ENCODE peak calls at places on chromosomes 7 and 10, in nine cellular contexts. One of them, this sample, is unnamed.

GRCh38 chr10:44383749-44384600 is 922 bp downstream of the CXCL12 start:
- DNase-seq in CD4-positive, alpha-beta memory T cell: no peak
- DNase-seq in ovary: peak; percentile 49
- DNase-seq in psoas muscle: peak; percentile 81
- DNase-seq in small intestine: no peak
- DNase-seq in mammary epithelial cell: peak; percentile 21
- DNase-seq in transverse colon: no peak
- DNase-seq in GM23248: peak; percentile 79
- DNase-seq in Caco-2: no peak
- DNase-seq in this sample: no peak

GRCh38 chr10:116948530-116948870 is 56.5 kb downstream of the SHTN1 start:
- DNase-seq in psoas muscle: no peak
- DNase-seq in CD4-positive, alpha-beta memory T cell: no peak
- DNase-seq in ovary: no peak
- DNase-seq in GM23248: no peak
- DNase-seq in mammary epithelial cell: no peak
- DNase-seq in Caco-2: no peak
- DNase-seq in small intestine: no peak
- DNase-seq in transverse colon: no peak
- DNase-seq in this sample: no peak

GRCh38 chr7:65946895-65947294 is 35.1 kb downstream of the GUSB start:
- DNase-seq in CD4-positive, alpha-beta memory T cell: no peak
- DNase-seq in GM23248: peak; percentile 59
- DNase-seq in mammary epithelial cell: peak; percentile 31
- DNase-seq in Caco-2: no peak
- DNase-seq in small intestine: peak; percentile 11
- DNase-seq in ovary: peak; percentile 55
- DNase-seq in transverse colon: peak; percentile 25
- DNase-seq in psoas muscle: no peak
- DNase-seq in this sample: no peak

GRCh38 chr7:27764109-27764508 is 24.1 kb downstream of the TAX1BP1 start:
- DNase-seq in small intestine: no peak
- DNase-seq in CD4-positive, alpha-beta memory T cell: no peak
- DNase-seq in mammary epithelial cell: no peak
- DNase-seq in ovary: no peak
- DNase-seq in psoas muscle: no peak
- DNase-seq in GM23248: no peak
- DNase-seq in transverse colon: no peak
- DNase-seq in Caco-2: no peak
- DNase-seq in this sample: no peak

GRCh38 chr7:99504281-99504602 is 220 bp upstream of the ZKSCAN5 start:
- DNase-seq in transverse colon: no peak
- DNase-seq in mammary epithelial cell: no peak
- DNase-seq in GM23248: no peak
- DNase-seq in Caco-2: no peak
- DNase-seq in psoas muscle: no peak
- DNase-seq in small intestine: no peak
- DNase-seq in CD4-positive, alpha-beta memory T cell: no peak
- DNase-seq in ovary: no peak
- DNase-seq in this sample: no peak

GRCh38 chr7:130201796-130202195 is 3.4 kb downstream of the TMEM209 start:
- DNase-seq in ovary: peak; percentile 26
- DNase-seq in small intestine: peak; percentile 95
- DNase-seq in CD4-positive, alpha-beta memory T cell: no peak
- DNase-seq in mammary epithelial cell: no peak
- DNase-seq in GM23248: no peak
- DNase-seq in transverse colon: peak; percentile 83
- DNase-seq in Caco-2: no peak
- DNase-seq in psoas muscle: no peak
- DNase-seq in this sample: no peak

GRCh38 chr7:36079446-36080025 is 73.5 kb upstream of the EEPD1 start:
- DNase-seq in psoas muscle: no peak
- DNase-seq in ovary: no peak
- DNase-seq in mammary epithelial cell: no peak
- DNase-seq in Caco-2: no peak
- DNase-seq in CD4-positive, alpha-beta memory T cell: no peak
- DNase-seq in transverse colon: no peak
- DNase-seq in GM23248: peak; percentile 21
- DNase-seq in small intestine: peak; percentile 86
- DNase-seq in this sample: no peak

GRCh38 chr10:96648297-96648696 is 61.5 kb upstream of the TM9SF3 start:
- DNase-seq in small intestine: no peak
- DNase-seq in mammary epithelial cell: no peak
- DNase-seq in psoas muscle: no peak
- DNase-seq in transverse colon: no peak
- DNase-seq in GM23248: no peak
- DNase-seq in ovary: no peak
- DNase-seq in Caco-2: no peak
- DNase-seq in CD4-positive, alpha-beta memory T cell: no peak
- DNase-seq in this sample: no peak

GRCh38 chr10:88318803-88319202 is 264.3 kb downstream of the RNLS start:
- DNase-seq in GM23248: peak; percentile 2
- DNase-seq in mammary epithelial cell: peak; percentile 15
- DNase-seq in Caco-2: no peak
- DNase-seq in CD4-positive, alpha-beta memory T cell: peak; percentile 16
- DNase-seq in psoas muscle: no peak
- DNase-seq in transverse colon: no peak
- DNase-seq in ovary: no peak
- DNase-seq in small intestine: peak; percentile 2
- DNase-seq in this sample: peak; percentile 65

GRCh38 chr10:111128331-111129167 is 51.7 kb downstream of the ADRA2A start:
- DNase-seq in Caco-2: no peak
- DNase-seq in psoas muscle: peak; percentile 78
- DNase-seq in small intestine: peak; percentile 89
- DNase-seq in CD4-positive, alpha-beta memory T cell: no peak
- DNase-seq in ovary: no peak
- DNase-seq in GM23248: peak; percentile 87
- DNase-seq in transverse colon: no peak
- DNase-seq in mammary epithelial cell: no peak
- DNase-seq in this sample: no peak

GRCh38 chr7:22420008-22420407 is 63.1 kb upstream of the RAPGEF5 start:
- DNase-seq in Caco-2: no peak
- DNase-seq in mammary epithelial cell: no peak
- DNase-seq in small intestine: no peak
- DNase-seq in CD4-positive, alpha-beta memory T cell: no peak
- DNase-seq in GM23248: no peak
- DNase-seq in psoas muscle: no peak
- DNase-seq in transverse colon: no peak
- DNase-seq in ovary: no peak
- DNase-seq in this sample: no peak
- H3K4me1 ChIP-seq in Caco-2: no peaks in the 10 kb centered on the region
- H3K4me1 ChIP-seq in mammary epithelial cell: no peaks in the 10 kb centered on the region
- H3K4me1 ChIP-seq in small intestine: no peaks in the 10 kb centered on the region
- H3K4me1 ChIP-seq in CD4-positive, alpha-beta memory T cell: no peaks in the 10 kb centered on the region
- H3K4me1 ChIP-seq in GM23248: no peaks in the 10 kb centered on the region
- H3K4me1 ChIP-seq in psoas muscle: peaks cover 11% of the 10 kb centered on the region
- H3K4me1 ChIP-seq in transverse colon: no peaks in the 10 kb centered on the region
- H3K4me1 ChIP-seq in ovary: no peaks in the 10 kb centered on the region
- H3K4me1 ChIP-seq in this sample: peaks cover 58% of the 10 kb centered on the region

GRCh38 chr7:157963526-157963925 is 624.1 kb downstream of the PTPRN2 start:
- DNase-seq in GM23248: no peak
- DNase-seq in ovary: no peak
- DNase-seq in CD4-positive, alpha-beta memory T cell: no peak
- DNase-seq in transverse colon: no peak
- DNase-seq in mammary epithelial cell: no peak
- DNase-seq in small intestine: no peak
- DNase-seq in psoas muscle: no peak
- DNase-seq in Caco-2: no peak
- DNase-seq in this sample: no peak
- H3K9me3 ChIP-seq in GM23248: no peaks in the 10 kb centered on the region
- H3K9me3 ChIP-seq in ovary: no peaks in the 10 kb centered on the region
- H3K9me3 ChIP-seq in CD4-positive, alpha-beta memory T cell: no peaks in the 10 kb centered on the region
- H3K9me3 ChIP-seq in transverse colon: no peaks in the 10 kb centered on the region
- H3K9me3 ChIP-seq in mammary epithelial cell: peaks cover 13% of the 10 kb centered on the region
- H3K9me3 ChIP-seq in small intestine: no peaks in the 10 kb centered on the region
- H3K9me3 ChIP-seq in psoas muscle: no peaks in the 10 kb centered on the region
- H3K9me3 ChIP-seq in Caco-2: peaks cover 6% of the 10 kb centered on the region
- H3K9me3 ChIP-seq in this sample: no peaks in the 10 kb centered on the region

GRCh38 chr7:37918526-37918925 is 1.9 kb upstream of the SFRP4 start:
- DNase-seq in CD4-positive, alpha-beta memory T cell: no peak
- DNase-seq in psoas muscle: no peak
- DNase-seq in small intestine: no peak
- DNase-seq in Caco-2: no peak
- DNase-seq in transverse colon: no peak
- DNase-seq in ovary: no peak
- DNase-seq in mammary epithelial cell: no peak
- DNase-seq in GM23248: no peak
- DNase-seq in this sample: no peak

GRCh38 chr7:37916017-37916672 is 472 bp downstream of the SFRP4 start:
- DNase-seq in GM23248: no peak
- DNase-seq in CD4-positive, alpha-beta memory T cell: no peak
- DNase-seq in psoas muscle: peak; percentile 53
- DNase-seq in Caco-2: no peak
- DNase-seq in ovary: peak; percentile 68
- DNase-seq in small intestine: peak; percentile 17
- DNase-seq in mammary epithelial cell: peak; percentile 14
- DNase-seq in transverse colon: peak; percentile 14
- DNase-seq in this sample: no peak

GRCh38 chr7:37920305-37920618 is 178 bp upstream of the EPDR1 start:
- DNase-seq in mammary epithelial cell: no peak
- DNase-seq in CD4-positive, alpha-beta memory T cell: no peak
- DNase-seq in psoas muscle: no peak
- DNase-seq in small intestine: no peak
- DNase-seq in GM23248: no peak
- DNase-seq in ovary: no peak
- DNase-seq in Caco-2: no peak
- DNase-seq in transverse colon: no peak
- DNase-seq in this sample: no peak

GRCh38 chr7:37915438-37915837 is 1.2 kb downstream of the SFRP4 start:
- DNase-seq in mammary epithelial cell: no peak
- DNase-seq in ovary: peak; percentile 78
- DNase-seq in GM23248: no peak
- DNase-seq in transverse colon: peak; percentile 10
- DNase-seq in small intestine: no peak
- DNase-seq in psoas muscle: no peak
- DNase-seq in Caco-2: no peak
- DNase-seq in CD4-positive, alpha-beta memory T cell: no peak
- DNase-seq in this sample: no peak

DNA sequence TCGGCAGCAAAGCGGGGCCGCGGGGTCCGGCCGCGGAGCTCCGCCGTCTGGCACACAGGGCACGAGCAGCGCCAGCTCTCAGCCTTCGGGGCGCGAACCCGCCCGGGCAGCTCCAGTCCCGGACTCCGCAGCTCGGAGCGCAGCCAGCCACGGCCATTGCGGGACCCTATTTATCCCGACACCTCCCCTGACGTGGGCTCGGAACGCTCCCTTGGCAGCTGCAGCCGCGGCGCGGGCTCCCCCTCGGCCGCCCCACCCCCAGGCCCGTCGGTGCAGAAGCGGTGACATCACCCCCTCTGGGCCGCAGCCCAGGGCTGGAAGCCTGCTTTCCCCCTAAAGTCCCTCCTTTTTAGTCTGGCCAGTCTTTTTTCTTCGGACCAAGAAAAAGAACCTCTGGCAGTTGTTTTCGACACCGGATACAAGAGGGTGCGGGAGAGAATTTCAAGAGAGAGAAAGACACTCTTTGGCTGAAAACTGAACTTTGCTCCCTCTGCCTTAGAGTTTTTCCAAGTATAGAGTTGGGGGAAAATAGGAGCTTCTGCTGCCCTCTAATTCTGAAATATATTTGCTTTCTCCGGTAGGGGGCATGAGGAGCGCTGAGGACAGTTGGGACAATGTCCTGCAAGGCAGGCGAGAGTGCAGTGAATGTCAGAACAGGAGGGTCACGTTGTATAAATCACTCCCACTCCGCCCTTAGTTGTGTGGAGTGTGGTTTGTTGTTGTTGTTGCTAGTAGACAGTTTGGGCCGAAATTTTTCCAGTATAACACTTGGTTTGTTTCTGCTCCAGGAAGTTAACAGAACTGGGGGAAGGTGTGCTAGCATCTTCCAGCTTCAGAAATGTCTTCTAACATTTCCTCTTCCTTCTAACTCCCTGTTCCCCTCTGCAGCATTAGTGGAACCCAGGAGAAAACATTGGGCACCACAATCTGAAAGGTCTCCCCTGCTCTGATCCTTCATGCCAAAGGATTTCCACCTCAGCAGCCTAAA is at the start of gene SFRP4:
- DNase-seq in Caco-2: peak; percentile 69
- DNase-seq in mammary epithelial cell: peak; percentile 12
- DNase-seq in small intestine: peak; percentile 73
- DNase-seq in GM23248: peak; percentile 62
- DNase-seq in psoas muscle: peak; percentile 84
- DNase-seq in transverse colon: peak; percentile 35
- DNase-seq in CD4-positive, alpha-beta memory T cell: no peak
- DNase-seq in ovary: peak; percentile 92
- DNase-seq in this sample: peak; percentile 23
- H3K4me3 ChIP-seq in Caco-2: peak within 1 kb of the TSS; percentile 27
- H3K4me3 ChIP-seq in mammary epithelial cell: no peak within 1 kb of the TSS
- H3K4me3 ChIP-seq in small intestine: peak within 1 kb of the TSS; percentile 53
- H3K4me3 ChIP-seq in GM23248: peak within 1 kb of the TSS; percentile 10
- H3K4me3 ChIP-seq in psoas muscle: peak within 1 kb of the TSS; percentile 64
- H3K4me3 ChIP-seq in transverse colon: peak within 1 kb of the TSS; percentile 14
- H3K4me3 ChIP-seq in CD4-positive, alpha-beta memory T cell: no peak within 1 kb of the TSS
- H3K4me3 ChIP-seq in ovary: peak within 1 kb of the TSS; percentile 50
- H3K4me3 ChIP-seq in this sample: no peak within 1 kb of the TSS

GRCh38 chr10:98459385-98459784 is 12.7 kb upstream of the HPS1 start:
- DNase-seq in ovary: no peak
- DNase-seq in GM23248: no peak
- DNase-seq in psoas muscle: no peak
- DNase-seq in small intestine: no peak
- DNase-seq in CD4-positive, alpha-beta memory T cell: no peak
- DNase-seq in mammary epithelial cell: no peak
- DNase-seq in transverse colon: no peak
- DNase-seq in Caco-2: no peak
- DNase-seq in this sample: no peak

GRCh38 chr10:98460837-98461499 is 14.2 kb upstream of the HPS1 start:
- DNase-seq in transverse colon: peak; percentile 63
- DNase-seq in ovary: no peak
- DNase-seq in psoas muscle: no peak
- DNase-seq in small intestine: peak; percentile 94
- DNase-seq in CD4-positive, alpha-beta memory T cell: no peak
- DNase-seq in Caco-2: peak; percentile 74
- DNase-seq in mammary epithelial cell: peak; percentile 87
- DNase-seq in GM23248: peak; percentile 94
- DNase-seq in this sample: no peak

GRCh38 chr10:98456688-98457482 is 10.2 kb upstream of the HPS1 start:
- DNase-seq in mammary epithelial cell: peak; percentile 16
- DNase-seq in small intestine: no peak
- DNase-seq in psoas muscle: no peak
- DNase-seq in ovary: no peak
- DNase-seq in transverse colon: no peak
- DNase-seq in CD4-positive, alpha-beta memory T cell: no peak
- DNase-seq in Caco-2: no peak
- DNase-seq in GM23248: no peak
- DNase-seq in this sample: no peak

GRCh38 chr10:98457762-98458161 is 11.0 kb upstream of the HPS1 start:
- DNase-seq in mammary epithelial cell: no peak
- DNase-seq in psoas muscle: no peak
- DNase-seq in ovary: no peak
- DNase-seq in small intestine: no peak
- DNase-seq in CD4-positive, alpha-beta memory T cell: no peak
- DNase-seq in GM23248: no peak
- DNase-seq in Caco-2: no peak
- DNase-seq in transverse colon: no peak
- DNase-seq in this sample: no peak

DNA sequence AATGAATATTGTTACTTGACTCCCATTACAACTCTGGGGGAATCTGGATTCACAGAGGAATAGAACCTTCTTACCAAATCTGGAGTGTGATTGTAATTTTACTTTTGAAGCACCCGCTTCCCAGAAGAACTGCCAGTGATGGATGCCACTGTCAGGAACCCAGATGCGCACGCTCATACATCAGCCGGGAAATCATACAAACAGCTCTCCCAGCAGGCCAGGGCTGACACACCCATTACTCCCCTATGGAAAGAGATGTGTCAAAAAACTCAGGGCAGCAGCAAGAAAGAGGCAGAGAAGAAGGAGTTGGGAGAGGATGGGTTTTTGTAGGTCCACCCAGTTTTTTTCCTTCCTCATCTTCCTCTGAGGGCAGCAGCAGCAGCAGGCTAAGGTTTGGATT is 12.1 kb upstream of the HPS1 start:
- DNase-seq in small intestine: no peak
- DNase-seq in GM23248: no peak
- DNase-seq in mammary epithelial cell: no peak
- DNase-seq in psoas muscle: no peak
- DNase-seq in transverse colon: no peak
- DNase-seq in ovary: no peak
- DNase-seq in CD4-positive, alpha-beta memory T cell: no peak
- DNase-seq in Caco-2: no peak
- DNase-seq in this sample: no peak
- H3K4me1 ChIP-seq in small intestine: no peaks in the 10 kb centered on the region
- H3K4me1 ChIP-seq in GM23248: peaks cover 9% of the 10 kb centered on the region
- H3K4me1 ChIP-seq in mammary epithelial cell: peaks cover 19% of the 10 kb centered on the region
- H3K4me1 ChIP-seq in psoas muscle: peaks cover 7% of the 10 kb centered on the region
- H3K4me1 ChIP-seq in transverse colon: peaks cover 12% of the 10 kb centered on the region
- H3K4me1 ChIP-seq in ovary: peaks cover 4% of the 10 kb centered on the region
- H3K4me1 ChIP-seq in CD4-positive, alpha-beta memory T cell: no peaks in the 10 kb centered on the region
- H3K4me1 ChIP-seq in Caco-2: peaks cover 14% of the 10 kb centered on the region
- H3K4me1 ChIP-seq in this sample: no peaks in the 10 kb centered on the region